ENCODE peak calls at places on chromosomes 5 and 9, in seven cellular contexts. T is brain microvascular endothelial cell, O is hepatocyte, L is neuronal stem cell, M is uterus, C is colonic mucosa, K is pancreas. R is an unnamed sample.

GRCh38 chr9:34985311-34985899 is 4.1 kb upstream of the DNAJB5 start:
- DNase-seq in T (no peak), O (peak; percentile 79), L (peak; percentile 83), M (peak; percentile 54), C (peak; percentile 70), K (peak; percentile 68), R (peak; percentile 73)

GRCh38 chr9:96048116-96048953 is 172.8 kb downstream of the ERCC6L2 start:
- DNase-seq in T (no peak), O (peak; percentile 74), L (peak; percentile 65), M (no peak), C (no peak), K (peak; percentile 52), R (peak; percentile 57)

GRCh38 chr9:98318041-98318790 is 62.8 kb upstream of the TBC1D2 start:
- DNase-seq in T (no peak), O (no peak), L (no peak), M (no peak), C (no peak), K (no peak), R (peak; percentile 86)

GRCh38 chr5:73796164-73797141 is 170.5 kb downstream of the ARHGEF28 start:
- DNase-seq in T (peak; percentile 96), O (peak; percentile 56), L (no peak), M (peak; percentile 40), C (no peak), K (peak; percentile 33), R (no peak)

GRCh38 chr5:94361832-94362754 is 256.3 kb downstream of the KIAA0825 start:
- DNase-seq in T (no peak), O (peak; percentile 23), L (no peak), M (no peak), C (no peak), K (no peak), R (no peak)

GRCh38 chr5:147452137-147452838 is 57.6 kb downstream of the DPYSL3 start:
- DNase-seq in T (no peak), O (no peak), L (no peak), M (peak; percentile 40), C (no peak), K (no peak), R (peak; percentile 31)

GRCh38 chr5:989961-990530 is 18.6 kb upstream of the NKD2 start:
- DNase-seq in T (no peak), O (peak; percentile 23), L (no peak), M (peak; percentile 48), C (peak; percentile 59), K (no peak), R (no peak)

GRCh38 chr9:100108572-100108971 is 9.5 kb downstream of the INVS start:
- DNase-seq in T (no peak), O (no peak), L (no peak), M (no peak), C (no peak), K (no peak), R (no peak)

GRCh38 chr5:148426514-148426913 is 42.8 kb downstream of the FBXO38 start:
- DNase-seq in T (no peak), O (no peak), L (no peak), M (no peak), C (no peak), K (no peak), R (no peak)

GRCh38 chr9:111730937-111731567 is 63.7 kb downstream of the SHOC1 start:
- DNase-seq in T (peak; percentile 40), O (peak; percentile 17), L (no peak), M (no peak), C (no peak), K (no peak), R (no peak)

GRCh38 chr5:169024426-169024825 is 276.5 kb downstream of the SLIT3 start:
- DNase-seq in T (no peak), O (no peak), L (no peak), M (no peak), C (no peak), K (no peak), R (no peak)

GRCh38 chr5:76701298-76701697 is 14.6 kb upstream of the F2R start:
- DNase-seq in T (peak; percentile 89), O (no peak), L (no peak), M (no peak), C (no peak), K (no peak), R (no peak)

GRCh38 chr9:96014078-96014477 is 138.6 kb downstream of the ERCC6L2 start:
- DNase-seq in T (no peak), O (no peak), L (no peak), M (no peak), C (no peak), K (no peak), R (no peak)

GRCh38 chr9:131625848-131626670 is 80.7 kb downstream of the PRRT1B start:
- DNase-seq in T (no peak), O (no peak), L (no peak), M (no peak), C (no peak), K (peak; percentile 25), R (no peak)

GRCh38 chr9:85900504-85901201 is 40.3 kb upstream of the NAA35 start:
- DNase-seq in T (peak; percentile 46), O (peak; percentile 17), L (peak; percentile 15), M (no peak), C (peak; percentile 33), K (no peak), R (peak; percentile 51)

GRCh38 chr5:111197523-111197922 is 26.7 kb upstream of the CAMK4 start:
- DNase-seq in T (no peak), O (peak; percentile 41), L (no peak), M (no peak), C (no peak), K (peak; percentile 10), R (peak; percentile 6)

GRCh38 chr5:172097356-172097755 is 90.7 kb downstream of the STK10 start:
- DNase-seq in T (no peak), O (no peak), L (no peak), M (no peak), C (no peak), K (no peak), R (no peak)

GRCh38 chr9:104948277-104948676 is 20.3 kb upstream of the ABCA1 start:
- DNase-seq in T (no peak), O (no peak), L (no peak), M (no peak), C (no peak), K (no peak), R (no peak)

GRCh38 chr9:22683393-22684075 is 236.9 kb downstream of the DMRTA1 start:
- DNase-seq in T (peak; percentile 8), O (no peak), L (no peak), M (no peak), C (no peak), K (no peak), R (no peak)

GRCh38 chr9:16898464-16898863 is 28.0 kb upstream of the BNC2 start:
- DNase-seq in T (no peak), O (no peak), L (no peak), M (no peak), C (no peak), K (no peak), R (no peak)

GRCh38 chr5:111432828-111433536 is 79.4 kb downstream of the STARD4 start:
- DNase-seq in T (peak; percentile 43), O (no peak), L (no peak), M (no peak), C (no peak), K (no peak), R (no peak)

GRCh38 chr9:88712484-88712883 is 177.5 kb downstream of the NXNL2 start:
- DNase-seq in T (no peak), O (no peak), L (no peak), M (no peak), C (no peak), K (no peak), R (no peak)

GRCh38 chr5:6728011-6728794 is 15.0 kb downstream of the TENT4A start:
- DNase-seq in T (no peak), O (no peak), L (no peak), M (no peak), C (no peak), K (no peak), R (no peak)

GRCh38 chr5:1175015-1175414 is 26.4 kb upstream of the SLC6A19 start:
- DNase-seq in T (no peak), O (no peak), L (no peak), M (no peak), C (no peak), K (no peak), R (no peak)

GRCh38 chr5:111063709-111064322 is 7.7 kb upstream of the TSLP start:
- DNase-seq in T (no peak), O (peak; percentile 58), L (no peak), M (no peak), C (no peak), K (no peak), R (no peak)

GRCh38 chr5:78886650-78887230 is 98.4 kb downstream of the ARSB start:
- DNase-seq in T (no peak), O (no peak), L (no peak), M (no peak), C (no peak), K (no peak), R (no peak)

GRCh38 chr5:95843733-95844223 is 21.3 kb upstream of the GLRX start:
- DNase-seq in T (no peak), O (no peak), L (no peak), M (no peak), C (peak; percentile 25), K (no peak), R (no peak)

DNA sequence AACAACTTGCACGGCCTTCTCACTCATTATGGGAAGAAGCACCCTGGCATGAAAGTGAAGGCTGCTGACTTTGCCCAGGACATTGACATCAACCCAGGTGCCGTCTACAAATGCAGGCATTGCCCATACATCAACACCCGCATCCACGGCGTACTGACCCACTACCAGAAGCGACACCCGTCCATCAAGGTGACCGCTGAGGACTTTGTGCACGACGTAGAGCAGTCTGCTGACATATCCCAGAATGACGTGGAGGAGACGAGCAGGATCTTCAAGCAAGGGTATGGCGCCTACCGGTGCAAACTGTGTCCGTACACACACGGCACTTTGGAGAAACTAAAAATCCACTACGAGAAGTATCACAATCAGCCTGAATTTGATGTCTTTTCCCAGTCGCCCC is 65.4 kb downstream of the ZNF462 start:
- DNase-seq in T (no peak), O (no peak), L (no peak), M (no peak), C (no peak), K (no peak), R (no peak)
- H3K36me3 ChIP-seq in T (peaks cover 24% of the 10 kb centered on the region), O (no peaks in the 10 kb centered on the region), L (peaks cover 100% of the 10 kb centered on the region), M (no peaks in the 10 kb centered on the region), C (peaks cover 6% of the 10 kb centered on the region), K (no peaks in the 10 kb centered on the region), R (peaks cover 98% of the 10 kb centered on the region)

DNA sequence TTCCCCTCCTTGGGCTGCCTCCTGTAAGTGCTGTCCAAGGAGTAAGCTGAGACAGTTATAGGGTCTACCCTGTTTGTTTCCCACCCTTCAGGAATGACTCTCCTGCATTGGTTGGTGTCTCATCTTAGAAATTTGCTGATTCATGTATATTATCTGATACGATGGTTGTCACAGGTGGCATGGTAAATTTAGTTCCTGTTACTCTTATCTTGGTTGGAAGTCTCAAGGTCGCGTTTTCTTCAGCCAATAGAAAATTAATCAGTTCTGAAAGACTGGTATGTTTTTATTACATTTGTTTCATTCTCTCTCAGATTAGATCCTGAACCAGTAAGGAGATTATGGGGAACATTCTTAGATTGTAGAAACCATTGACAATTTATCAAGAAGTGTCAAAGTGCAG is 42.7 kb downstream of the SCGB3A1 start:
- DNase-seq in T (no peak), O (no peak), L (no peak), M (no peak), C (no peak), K (no peak), R (no peak)
- H3K36me3 ChIP-seq in T (peaks cover 5% of the 10 kb centered on the region), O (no peaks in the 10 kb centered on the region), L (peaks cover 88% of the 10 kb centered on the region), M (no peaks in the 10 kb centered on the region), C (no peaks in the 10 kb centered on the region), K (no peaks in the 10 kb centered on the region), R (no peaks in the 10 kb centered on the region)

GRCh38 chr9:130104413-130105193 is 50.9 kb downstream of the GPR107 start:
- DNase-seq in T (no peak), O (no peak), L (no peak), M (no peak), C (no peak), K (no peak), R (no peak)
- H3K36me3 ChIP-seq in T (peaks cover 52% of the 10 kb centered on the region), O (peaks cover 3% of the 10 kb centered on the region), L (peaks cover 85% of the 10 kb centered on the region), M (no peaks in the 10 kb centered on the region), C (peaks cover 23% of the 10 kb centered on the region), K (peaks cover 34% of the 10 kb centered on the region), R (peaks cover 72% of the 10 kb centered on the region)

GRCh38 chr5:176461349-176461748 is 13.2 kb downstream of the FAF2 start:
- DNase-seq in T (no peak), O (no peak), L (no peak), M (no peak), C (no peak), K (no peak), R (no peak)
- H3K36me3 ChIP-seq in T (no peaks in the 10 kb centered on the region), O (no peaks in the 10 kb centered on the region), L (peaks cover 25% of the 10 kb centered on the region), M (no peaks in the 10 kb centered on the region), C (no peaks in the 10 kb centered on the region), K (no peaks in the 10 kb centered on the region), R (no peaks in the 10 kb centered on the region)

R was measured in WERI-Rb-1.